ENCODE peak calls at places on chromosomes 13 and 19, in six cellular contexts. J, V, Q, Y, K and A are unnamed samples.
A peak's percentile ranks its signal among the peaks of the same experiment; 100 is the strongest.

GRCh38 chr13:51981355-51981754 is 29.9 kb downstream of the ATP7B start:
- DNase-seq in J (no peak), V (no peak), Q (no peak), Y (no peak), K (no peak), A (no peak)

GRCh38 chr19:53868892-53869804 is 1.5 kb downstream of the MYADM start:
- DNase-seq in J (peak; percentile 92), V (peak; percentile 89), Q (peak; percentile 91), Y (peak; percentile 61), K (peak; percentile 66), A (peak; percentile 98)

GRCh38 chr19:17302391-17303166 is 646 bp downstream of the ABHD8 start:
- DNase-seq in J (peak; percentile 42), V (no peak), Q (peak; percentile 21), Y (no peak), K (no peak), A (no peak)

GRCh38 chr13:61685683-61686013 is 270.0 kb upstream of the PCDH20 start:
- DNase-seq in J (peak; percentile 68), V (no peak), Q (no peak), Y (peak; percentile 3), K (no peak), A (no peak)

GRCh38 chr19:54128796-54129616 is 8.6 kb upstream of the CNOT3 start:
- DNase-seq in J (no peak), V (no peak), Q (no peak), Y (no peak), K (no peak), A (no peak)

GRCh38 chr13:28626266-28626665 is 32.7 kb upstream of the POMP start:
- DNase-seq in J (no peak), V (no peak), Q (no peak), Y (no peak), K (no peak), A (no peak)

GRCh38 chr19:7947939-7948338 is 4.5 kb upstream of the TIMM44 start:
- DNase-seq in J (no peak), V (no peak), Q (no peak), Y (no peak), K (no peak), A (no peak)

GRCh38 chr19:7823902-7824301 is 6.1 kb upstream of the EVI5L start:
- DNase-seq in J (no peak), V (no peak), Q (no peak), Y (no peak), K (no peak), A (no peak)

GRCh38 chr13:77323858-77324257 is 3.0 kb downstream of the MYCBP2 start:
- DNase-seq in J (no peak), V (no peak), Q (no peak), Y (no peak), K (no peak), A (no peak)

GRCh38 chr13:51475727-51476521 is 23.1 kb upstream of the INTS6 start:
- DNase-seq in J (no peak), V (no peak), Q (peak; percentile 12), Y (no peak), K (no peak), A (no peak)

GRCh38 chr19:8132858-8133458 is 16.4 kb downstream of the FBN3 start:
- DNase-seq in J (no peak), V (no peak), Q (no peak), Y (no peak), K (no peak), A (no peak)

GRCh38 chr19:1481893-1482360 is 2.9 kb upstream of the C19orf25 start:
- DNase-seq in J (no peak), V (no peak), Q (no peak), Y (no peak), K (no peak), A (no peak)

GRCh38 chr13:27965740-27966640 is 3.1 kb downstream of the CDX2 start:
- DNase-seq in J (peak; percentile 87), V (no peak), Q (peak; percentile 37), Y (no peak), K (no peak), A (no peak)

GRCh38 chr13:79837741-79838450 is 356.9 kb downstream of the NDFIP2 start:
- DNase-seq in J (no peak), V (no peak), Q (no peak), Y (no peak), K (no peak), A (no peak)

GRCh38 chr19:45406165-45406956 is at the start of gene POLR1G:
- DNase-seq in J (peak; percentile 88), V (peak; percentile 76), Q (peak; percentile 83), Y (peak; percentile 79), K (peak; percentile 67), A (no peak)

GRCh38 chr19:27748551-27749152 is 1464.3 kb downstream of the UQCRFS1 start:
- DNase-seq in J (no peak), V (no peak), Q (no peak), Y (no peak), K (no peak), A (no peak)

GRCh38 chr13:63208811-63209210 is 1793.2 kb upstream of the PCDH20 start:
- DNase-seq in J (no peak), V (no peak), Q (no peak), Y (no peak), K (no peak), A (no peak)

GRCh38 chr13:28429685-28430290 is 65.1 kb downstream of the FLT1 start:
- DNase-seq in J (no peak), V (no peak), Q (no peak), Y (no peak), K (no peak), A (no peak)

GRCh38 chr13:92158335-92158734 is 759.9 kb downstream of the GPC5 start:
- DNase-seq in J (no peak), V (no peak), Q (no peak), Y (no peak), K (no peak), A (no peak)

GRCh38 chr13:110530839-110531499 is 30.6 kb downstream of the RAB20 start:
- DNase-seq in J (no peak), V (no peak), Q (no peak), Y (no peak), K (no peak), A (no peak)

GRCh38 chr13:110528371-110528770 is 33.2 kb downstream of the RAB20 start:
- DNase-seq in J (no peak), V (no peak), Q (no peak), Y (no peak), K (no peak), A (no peak)

GRCh38 chr13:110531671-110532083 is 29.8 kb downstream of the RAB20 start:
- DNase-seq in J (no peak), V (no peak), Q (no peak), Y (no peak), K (no peak), A (no peak)

GRCh38 chr13:110528911-110529310 is 32.6 kb downstream of the RAB20 start:
- DNase-seq in J (no peak), V (no peak), Q (no peak), Y (no peak), K (no peak), A (no peak)

DNA sequence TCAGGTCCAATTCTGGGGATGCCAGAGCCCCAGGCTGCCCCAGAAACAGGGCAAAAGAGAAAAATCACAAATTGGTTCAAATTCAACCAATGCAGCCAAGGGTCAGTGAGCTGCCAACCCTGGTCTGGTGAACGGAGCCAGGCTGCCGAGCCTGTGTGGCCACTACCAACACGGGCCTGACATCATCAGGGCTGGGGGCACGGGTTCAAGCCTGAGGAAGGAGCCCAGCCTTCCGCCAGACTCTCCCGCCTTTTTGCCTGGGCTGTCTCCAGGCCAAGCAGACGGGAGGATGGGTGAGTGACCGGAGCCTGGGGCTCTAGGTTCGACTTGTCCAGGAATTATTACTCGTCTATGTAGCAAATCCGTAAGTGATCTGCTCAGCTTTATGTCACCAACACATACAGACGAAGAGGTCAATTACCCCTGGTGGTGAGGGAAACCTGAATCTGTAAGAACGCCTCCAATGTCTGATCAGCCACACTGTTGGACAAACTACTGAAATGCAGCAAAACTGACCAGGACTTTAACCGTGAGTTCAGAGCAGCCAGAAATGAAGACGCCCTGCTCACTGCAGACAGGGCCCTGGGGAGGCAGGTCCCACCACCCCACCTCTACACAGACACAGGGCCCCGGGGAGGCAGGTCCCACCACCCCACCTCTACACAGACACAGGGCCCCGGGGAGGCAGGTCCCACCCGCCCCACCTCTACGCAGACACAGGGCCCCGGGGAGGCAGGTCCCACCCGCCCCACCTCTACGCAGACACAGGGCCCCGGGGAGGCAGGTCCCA is 31.8 kb downstream of the RAB20 start:
- DNase-seq in J (no peak), V (no peak), Q (no peak), Y (no peak), K (no peak), A (no peak)
- H3K27ac ChIP-seq in J (no peak overlapping the region), V (no peak overlapping the region), Q (peak overlapping the region; percentile 62), Y (no peak overlapping the region), K (no peak overlapping the region), A (peak overlapping the region; percentile 92)

GRCh38 chr13:30744056-30744684 is 8.8 kb downstream of the ALOX5AP start:
- DNase-seq in J (no peak), V (no peak), Q (peak; percentile 10), Y (peak; percentile 19), K (peak; percentile 75), A (no peak)

GRCh38 chr13:30745917-30746686 is 10.8 kb downstream of the ALOX5AP start:
- DNase-seq in J (no peak), V (no peak), Q (peak; percentile 66), Y (no peak), K (no peak), A (no peak)

GRCh38 chr13:30742896-30743295 is 7.6 kb downstream of the ALOX5AP start:
- DNase-seq in J (no peak), V (no peak), Q (no peak), Y (no peak), K (no peak), A (no peak)

GRCh38 chr13:30744686-30745085 is 9.3 kb downstream of the ALOX5AP start:
- DNase-seq in J (no peak), V (no peak), Q (no peak), Y (no peak), K (no peak), A (no peak)

DNA sequence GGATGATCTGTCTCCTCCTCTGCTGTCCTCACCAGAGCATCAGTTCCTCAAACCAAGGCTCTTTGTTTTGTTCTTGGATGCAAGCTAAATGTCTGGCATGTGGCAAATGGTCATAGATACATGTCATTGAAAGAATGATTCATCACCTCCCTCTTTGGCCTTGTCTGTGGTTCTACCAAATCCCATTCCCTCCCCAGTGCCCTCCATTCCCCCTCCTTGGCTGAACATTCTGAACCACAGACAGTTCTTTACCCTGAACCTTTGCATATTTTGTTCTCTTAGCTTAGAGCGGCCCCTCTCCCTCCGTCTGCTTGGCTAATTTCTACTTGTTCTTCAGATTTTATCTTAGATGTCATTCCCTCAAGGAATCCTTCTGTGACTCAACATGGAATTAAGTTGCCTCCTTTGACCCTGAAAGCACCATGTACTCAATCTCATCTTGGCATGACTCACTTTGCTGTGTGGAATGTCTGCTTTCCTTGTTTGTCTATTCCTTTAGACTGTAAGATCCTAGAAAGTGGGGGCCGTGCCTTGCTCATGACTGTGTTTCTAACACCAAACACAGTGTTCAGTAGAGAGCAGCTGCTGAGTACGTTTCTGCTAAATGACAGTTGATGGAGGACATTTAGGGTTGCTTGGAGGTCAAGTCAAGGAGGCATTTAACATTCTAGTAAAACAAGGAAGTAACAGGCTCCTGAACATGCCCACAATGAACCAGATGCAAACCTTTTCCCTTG is 8.1 kb downstream of the ALOX5AP start:
- DNase-seq in J (no peak), V (no peak), Q (peak; percentile 12), Y (peak; percentile 76), K (no peak), A (peak; percentile 83)
- TF ChIP-seq CTCF in J (no peak), V (no peak), Q (no peak), Y (no peak), K (no peak), A (no peak)

GRCh38 chr13:44312898-44313551 is 60.6 kb upstream of the SERP2 start:
- DNase-seq in J (no peak), V (no peak), Q (no peak), Y (peak; percentile 88), K (no peak), A (peak; percentile 1)
- H3K27ac ChIP-seq in J (no peak overlapping the region), V (no peak overlapping the region), Q (no peak overlapping the region), Y (peak overlapping the region; percentile 83), K (no peak overlapping the region), A (peak overlapping the region; percentile 44)

GRCh38 chr13:22757530-22758120 is 423.2 kb upstream of the SGCG start:
- DNase-seq in J (peak; percentile 22), V (no peak), Q (no peak), Y (no peak), K (no peak), A (no peak)
- TF ChIP-seq CTCF in J (peak; percentile 66), V (no peak), Q (peak; percentile 37), Y (peak; percentile 64), K (no peak), A (no peak)